ENCODE peak calls at places on chromosomes 4 and X, in four cellular contexts. I is BJ; W is nephron progenitor cell; S is activated CD4-positive, alpha-beta T cell treated with anti-CD3 and anti-CD28 coated beads for 4 hours. F is an unnamed sample.

GRCh38 chr4:47704693-47705325 is 133.1 kb downstream of the CORIN start:
- DNase-seq in I (no peak), W (peak; percentile 48), S (no peak), F (peak; percentile 59)

GRCh38 chrX:68934421-68934820 is 105.6 kb downstream of the EFNB1 start:
- DNase-seq in I (no peak), W (no peak), S (no peak), F (no peak)

GRCh38 chr4:18128241-18128640 is 106.7 kb upstream of the LCORL start:
- DNase-seq in I (no peak), W (no peak), S (no peak), F (no peak)

GRCh38 chr4:48664938-48665337 is 115.1 kb downstream of the FRYL start:
- DNase-seq in I (no peak), W (no peak), S (no peak), F (no peak)

GRCh38 chrX:124028177-124028576 is 66.7 kb downstream of the STAG2 start:
- DNase-seq in I (no peak), W (no peak), S (no peak), F (no peak)

GRCh38 chrX:13452283-13452682 is 117.1 kb upstream of the EGFL6 start:
- DNase-seq in I (no peak), W (no peak), S (no peak), F (no peak)

GRCh38 chrX:106621836-106622235 is 10.1 kb downstream of the RADX start:
- DNase-seq in I (no peak), W (no peak), S (no peak), F (no peak)

GRCh38 chr4:3385719-3386440 is 55.9 kb upstream of the HGFAC start:
- DNase-seq in I (no peak), W (no peak), S (no peak), F (no peak)

GRCh38 chr4:61068025-61068424 is 132.1 kb upstream of the ADGRL3 start:
- DNase-seq in I (no peak), W (no peak), S (no peak), F (no peak)

GRCh38 chr4:101074326-101074725 is 273.0 kb downstream of the PPP3CA start:
- DNase-seq in I (no peak), W (no peak), S (no peak), F (no peak)

GRCh38 chr4:112173593-112174559 is 28.6 kb downstream of the FAM241A start:
- DNase-seq in I (no peak), W (no peak), S (no peak), F (peak; percentile 46)

GRCh38 chr4:140556372-140557085 is 12.2 kb downstream of the UCP1 start:
- DNase-seq in I (no peak), W (no peak), S (no peak), F (no peak)

GRCh38 chr4:185638548-185639301 is 103.4 kb upstream of the PDLIM3 start:
- DNase-seq in I (no peak), W (peak; percentile 22), S (no peak), F (peak; percentile 22)

F was measured in mesenchymal stem cell.